ENCODE peak calls at places on chromosomes 12 and 14, in nine cellular contexts. T is GM13976, A is tibial artery, M is A549, E is AG09319, X is mesothelial cell of epicardium, V is ovary, P is right lobe of liver, H is Calu3. K is an unnamed sample.

GRCh38 chr14:55448146-55448614 is 7.8 kb upstream of the TBPL2 start:
- DNase-seq in T (no peak), A (no peak), M (peak), E (peak), X (no peak), V (no peak), P (no peak), H (peak), K (peak)

GRCh38 chr12:50192908-50193307 is 25.7 kb upstream of the CERS5 start:
- DNase-seq in T (no peak), A (no peak), M (no peak), E (no peak), X (no peak), V (no peak), P (no peak), H (no peak), K (peak)

GRCh38 chr12:101884174-101884573 is 6.8 kb downstream of the DRAM1 start:
- DNase-seq in T (no peak), A (no peak), M (no peak), E (no peak), X (no peak), V (no peak), P (no peak), H (no peak), K (no peak)

GRCh38 chr14:102487204-102487577 is 22.4 kb downstream of the ANKRD9 start:
- DNase-seq in T (no peak), A (no peak), M (no peak), E (no peak), X (no peak), V (peak), P (no peak), H (no peak), K (no peak)

GRCh38 chr14:51597511-51597920 is 54.2 kb upstream of the FRMD6 start:
- DNase-seq in T (no peak), A (no peak), M (no peak), E (no peak), X (no peak), V (no peak), P (no peak), H (no peak), K (peak)

GRCh38 chr12:132638541-132639408 is 20.2 kb downstream of the P2RX2 start:
- DNase-seq in T (no peak), A (peak), M (peak), E (peak), X (no peak), V (no peak), P (no peak), H (peak), K (peak)

GRCh38 chr12:130859128-130859527 is 12.7 kb upstream of the RAN start:
- DNase-seq in T (no peak), A (no peak), M (no peak), E (no peak), X (no peak), V (no peak), P (no peak), H (no peak), K (no peak)

GRCh38 chr12:4106617-4107016 is 166.9 kb upstream of the CCND2 start:
- DNase-seq in T (no peak), A (no peak), M (no peak), E (no peak), X (no peak), V (no peak), P (no peak), H (no peak), K (no peak)

GRCh38 chr12:44372259-44372658 is 503.9 kb downstream of the NELL2 start:
- DNase-seq in T (no peak), A (no peak), M (no peak), E (no peak), X (no peak), V (no peak), P (no peak), H (no peak), K (peak)

GRCh38 chr14:23577004-23577681 is 1.4 kb downstream of the JPH4 start:
- DNase-seq in T (peak), A (no peak), M (no peak), E (no peak), X (peak), V (no peak), P (no peak), H (no peak), K (no peak)

GRCh38 chr12:65509953-65510352 is 231.5 kb downstream of the MSRB3 start:
- DNase-seq in T (no peak), A (no peak), M (no peak), E (no peak), X (no peak), V (no peak), P (no peak), H (no peak), K (no peak)

GRCh38 chr14:40452674-40453073 is 1020.4 kb upstream of the FBXO33 start:
- DNase-seq in T (no peak), A (no peak), M (no peak), E (no peak), X (no peak), V (no peak), P (no peak), H (no peak), K (no peak)

GRCh38 chr14:56333361-56334279 is 215.4 kb downstream of the PELI2 start:
- DNase-seq in T (no peak), A (no peak), M (peak), E (no peak), X (no peak), V (no peak), P (no peak), H (peak), K (peak)

GRCh38 chr12:65152012-65152411 is 17.4 kb upstream of the LEMD3 start:
- DNase-seq in T (no peak), A (no peak), M (no peak), E (no peak), X (no peak), V (no peak), P (no peak), H (no peak), K (no peak)

GRCh38 chr14:100567009-100567876 is 20.0 kb downstream of the BEGAIN start:
- DNase-seq in T (no peak), A (no peak), M (no peak), E (no peak), X (no peak), V (peak), P (no peak), H (no peak), K (no peak)

DNA sequence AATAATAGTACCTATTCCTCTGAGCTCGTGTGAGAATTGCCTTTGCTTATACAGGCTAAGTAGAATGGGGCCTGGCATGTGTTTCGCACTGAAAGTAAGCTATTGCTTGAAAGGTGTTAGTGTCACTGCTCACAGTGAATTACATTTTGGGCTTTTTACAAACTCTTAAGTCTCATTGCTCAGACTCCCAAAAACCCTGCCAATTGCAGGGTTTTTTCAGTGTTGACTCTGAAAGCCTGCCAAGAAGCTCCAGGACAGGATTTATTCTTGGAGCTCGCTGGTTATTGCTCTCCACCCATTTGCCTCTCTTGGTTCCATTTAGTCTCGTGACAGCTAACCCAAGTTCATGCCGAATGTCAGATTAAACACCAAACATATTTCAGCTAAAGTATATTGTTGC is 39.8 kb downstream of the NOPCHAP1 start:
- DNase-seq in T (no peak), A (peak), M (no peak), E (peak), X (no peak), V (peak), P (no peak), H (no peak), K (peak)
- TF ChIP-seq CTCF in T (no peak), A (no peak), M (no peak), E (no peak), X (no peak), V (no peak), P (no peak), H (no peak), K (no peak)

GRCh38 chr12:88909510-88909909 is 329.2 kb upstream of the KITLG start:
- DNase-seq in T (no peak), A (no peak), M (no peak), E (no peak), X (no peak), V (no peak), P (no peak), H (no peak), K (no peak)
- TF ChIP-seq CTCF in T (no peak), A (no peak), M (no peak), E (no peak), X (no peak), V (no peak), P (no peak), H (no peak), K (no peak)

DNA sequence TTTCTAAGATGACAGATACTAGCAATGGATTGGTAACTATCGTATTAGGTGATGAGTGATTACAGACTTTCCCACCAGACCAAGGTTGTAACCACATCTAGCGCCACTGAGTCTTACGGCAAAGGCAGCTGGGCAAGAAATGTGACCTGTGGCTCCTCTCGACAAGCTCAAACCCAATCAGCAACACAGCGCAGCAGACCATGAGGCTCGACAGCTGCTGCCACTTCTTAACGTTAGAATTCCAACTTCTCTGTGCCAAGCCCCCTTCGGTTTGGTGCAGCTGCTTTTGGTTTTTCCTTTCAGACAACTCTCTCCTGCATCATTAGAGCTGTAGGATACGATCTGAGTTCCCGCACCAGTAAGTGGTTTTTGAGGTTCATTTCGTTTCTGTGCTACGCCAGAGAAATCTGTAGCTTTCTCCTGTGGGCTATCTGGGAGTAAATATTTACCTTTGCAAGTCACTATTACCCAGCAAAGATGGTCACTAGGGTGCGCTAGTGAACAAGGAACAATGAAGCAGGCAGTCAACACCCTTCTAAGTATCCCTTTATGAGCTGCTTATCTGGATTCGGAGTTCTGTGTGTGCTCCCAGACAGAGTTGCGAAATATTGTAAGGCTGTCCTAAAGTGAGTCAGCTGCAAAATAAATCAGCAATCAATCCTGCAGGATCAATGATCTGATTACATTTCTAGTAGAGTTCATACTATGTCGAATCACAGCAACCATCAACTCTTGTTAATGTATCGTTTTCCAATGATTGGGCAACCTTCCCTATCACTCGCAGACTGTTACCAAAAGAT is 133.8 kb downstream of the KCNK10 start:
- DNase-seq in T (peak), A (peak), M (peak), E (peak), X (peak), V (peak), P (peak), H (peak), K (peak)
- TF ChIP-seq CTCF in T (peak), A (peak), M (peak), E (peak), X (peak), V (peak), P (peak), H (peak), K (peak)

DNA sequence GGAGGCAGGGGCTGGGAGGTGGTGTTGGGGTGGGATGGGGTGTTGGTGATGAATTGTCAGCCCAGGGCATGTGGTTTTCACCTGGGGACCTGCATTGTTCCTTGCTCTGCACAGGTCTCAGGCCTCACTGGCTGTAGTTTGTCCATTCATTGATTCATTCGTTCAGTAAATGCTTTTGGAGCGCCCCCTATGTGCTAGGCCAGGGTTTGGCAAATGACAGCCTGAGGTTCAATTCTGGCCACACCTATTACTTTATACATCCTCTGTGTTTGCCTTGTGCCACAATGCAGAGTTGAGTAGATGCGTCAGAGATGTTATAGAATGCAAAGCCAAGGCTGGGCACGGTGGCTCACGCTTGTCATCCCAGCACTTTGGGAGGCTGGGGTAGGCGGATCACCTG is 4.7 kb downstream of the ADCK1 start:
- DNase-seq in T (peak), A (no peak), M (peak), E (no peak), X (no peak), V (no peak), P (no peak), H (peak), K (no peak)
- TF ChIP-seq CTCF in T (peak), A (no peak), M (peak), E (peak), X (no peak), V (no peak), P (peak), H (no peak), K (peak)

GRCh38 chr14:65791551-65791981 is 379.0 kb downstream of the FUT8 start:
- DNase-seq in T (peak), A (no peak), M (peak), E (peak), X (no peak), V (no peak), P (no peak), H (no peak), K (peak)

GRCh38 chr14:65788876-65789859 is 376.6 kb downstream of the FUT8 start:
- DNase-seq in T (no peak), A (no peak), M (no peak), E (no peak), X (no peak), V (no peak), P (no peak), H (no peak), K (no peak)

GRCh38 chr14:65787461-65787860 is 374.9 kb downstream of the FUT8 start:
- DNase-seq in T (no peak), A (no peak), M (no peak), E (no peak), X (no peak), V (no peak), P (no peak), H (no peak), K (no peak)

GRCh38 chr14:65792208-65792905 is 379.8 kb downstream of the FUT8 start:
- DNase-seq in T (no peak), A (no peak), M (peak), E (no peak), X (no peak), V (no peak), P (no peak), H (peak), K (peak)

GRCh38 chr14:65790185-65790815 is 377.8 kb downstream of the FUT8 start:
- DNase-seq in T (no peak), A (no peak), M (no peak), E (no peak), X (no peak), V (no peak), P (no peak), H (no peak), K (no peak)
- TF ChIP-seq CTCF in T (no peak), A (no peak), M (no peak), E (no peak), X (no peak), V (no peak), P (no peak), H (no peak), K (peak)

GRCh38 chr14:47044841-47045240 is 393.3 kb upstream of the RPL10L start:
- DNase-seq in T (no peak), A (no peak), M (no peak), E (no peak), X (no peak), V (no peak), P (no peak), H (peak), K (no peak)
- TF ChIP-seq CTCF in T (no peak), A (no peak), M (no peak), E (no peak), X (no peak), V (no peak), P (peak), H (no peak), K (no peak)

GRCh38 chr12:83807906-83808305 is 1104.7 kb downstream of the SLC6A15 start:
- DNase-seq in T (no peak), A (no peak), M (no peak), E (no peak), X (no peak), V (no peak), P (no peak), H (no peak), K (no peak)
- TF ChIP-seq CTCF in T (no peak), A (no peak), M (no peak), E (no peak), X (no peak), V (no peak), P (no peak), H (no peak), K (no peak)

GRCh38 chr14:69088523-69089445 is 64.1 kb downstream of the DCAF5 start:
- DNase-seq in T (no peak), A (no peak), M (no peak), E (no peak), X (no peak), V (no peak), P (no peak), H (no peak), K (peak)

GRCh38 chr14:69087061-69087461 is 65.9 kb downstream of the DCAF5 start:
- DNase-seq in T (no peak), A (no peak), M (no peak), E (no peak), X (no peak), V (no peak), P (no peak), H (no peak), K (no peak)

GRCh38 chr14:69091695-69092094 is 61.2 kb downstream of the DCAF5 start:
- DNase-seq in T (no peak), A (no peak), M (no peak), E (no peak), X (no peak), V (no peak), P (no peak), H (no peak), K (no peak)

GRCh38 chr14:69092840-69093422 is 60.0 kb downstream of the DCAF5 start:
- DNase-seq in T (no peak), A (no peak), M (no peak), E (no peak), X (no peak), V (no peak), P (no peak), H (no peak), K (no peak)

GRCh38 chr14:69090187-69090789 is 62.6 kb downstream of the DCAF5 start:
- DNase-seq in T (peak), A (no peak), M (peak), E (no peak), X (no peak), V (no peak), P (no peak), H (peak), K (no peak)
- TF ChIP-seq CTCF in T (peak), A (peak), M (peak), E (peak), X (peak), V (no peak), P (peak), H (peak), K (peak)

GRCh38 chr14:103905861-103906456 is 22.3 kb upstream of the TDRD9 start:
- DNase-seq in T (peak), A (no peak), M (no peak), E (no peak), X (no peak), V (no peak), P (no peak), H (no peak), K (no peak)
- TF ChIP-seq CTCF in T (peak), A (no peak), M (no peak), E (peak), X (no peak), V (no peak), P (no peak), H (no peak), K (no peak)

K was measured in HFFc6.